ENCODE peak calls at places on chromosomes 2 and 18, in four cellular contexts. A is retinal pigment epithelial cell, N is choroid plexus epithelial cell, E is AG09319. J is an unnamed sample.

GRCh38 chr18:30094556-30094955 is 948.0 kb downstream of the DSC3 start:
- DNase-seq in A (peak), E (no peak), N (peak), J (no peak)

GRCh38 chr2:8661736-8662135 is 20.1 kb upstream of the ID2 start:
- DNase-seq in N (peak), A (no peak), E (no peak), J (no peak)

GRCh38 chr2:30511122-30512083 is 64.4 kb downstream of the LCLAT1 start:
- DNase-seq in N (peak), A (no peak), E (no peak), J (peak)

GRCh38 chr18:23593720-23594119 is 7.4 kb upstream of the NPC1 start:
- DNase-seq in E (peak), N (peak), A (no peak), J (peak)

GRCh38 chr18:79883461-79884295 is 67.8 kb downstream of the SLC66A2 start:
- DNase-seq in E (no peak), N (no peak), A (no peak), J (no peak)

GRCh38 chr18:54217624-54218023 is 6.8 kb downstream of the MBD2 start:
- DNase-seq in N (no peak), E (no peak), A (no peak), J (no peak)

GRCh38 chr2:174846941-174847938 is 83.0 kb upstream of the CHRNA1 start:
- DNase-seq in A (peak), N (peak), E (peak), J (no peak)

GRCh38 chr2:173652731-173653426 is 298.2 kb downstream of the CDCA7 start:
- DNase-seq in N (peak), E (peak), A (peak), J (peak)

GRCh38 chr2:36486546-36487044 is 111.4 kb downstream of the FEZ2 start:
- DNase-seq in A (peak), E (no peak), N (peak), J (peak)

GRCh38 chr2:39696838-39697237 is 31.1 kb downstream of the TMEM178A start:
- DNase-seq in E (peak), N (peak), A (peak), J (peak)

GRCh38 chr2:59888015-59888414 is 665.4 kb downstream of the BCL11A start:
- DNase-seq in N (no peak), A (no peak), E (no peak), J (no peak)

GRCh38 chr2:96195410-96196071 is 13.1 kb downstream of the STARD7 start:
- DNase-seq in A (no peak), N (peak), E (no peak), J (no peak)

GRCh38 chr18:73407506-73407905 is 539.7 kb upstream of the NETO1 start:
- DNase-seq in E (no peak), N (peak), A (no peak), J (no peak)

GRCh38 chr2:3100386-3100785 is 277.2 kb downstream of the EIPR1 start:
- DNase-seq in E (no peak), A (no peak), N (no peak), J (no peak)

GRCh38 chr18:12309683-12310198 is 1.7 kb downstream of the TUBB6 start:
- DNase-seq in A (no peak), N (peak), E (no peak), J (no peak)

GRCh38 chr2:187989925-187990623 is 301.6 kb upstream of the GULP1 start:
- DNase-seq in N (no peak), A (no peak), E (no peak), J (no peak)

GRCh38 chr2:159894145-159894838 is 96.3 kb upstream of the CD302 start:
- DNase-seq in A (no peak), N (no peak), E (no peak), J (no peak)

GRCh38 chr2:180990337-180990736 is 9.9 kb downstream of the UBE2E3 start:
- DNase-seq in N (no peak), A (no peak), E (no peak), J (no peak)

GRCh38 chr2:239944706-239945551 is 80.2 kb downstream of the NDUFA10 start:
- DNase-seq in N (peak), E (no peak), A (no peak), J (no peak)

GRCh38 chr2:239948100-239948881 is 76.9 kb downstream of the NDUFA10 start:
- DNase-seq in N (no peak), E (no peak), A (no peak), J (no peak)

GRCh38 chr2:239945751-239946569 is 79.2 kb downstream of the NDUFA10 start:
- DNase-seq in A (no peak), E (no peak), N (no peak), J (no peak)

GRCh38 chr2:239947361-239948045 is 77.6 kb downstream of the NDUFA10 start:
- DNase-seq in E (no peak), N (no peak), A (no peak), J (no peak)

GRCh38 chr2:239946570-239947311 is 78.4 kb downstream of the NDUFA10 start:
- DNase-seq in N (no peak), A (no peak), E (no peak), J (no peak)
- TF ChIP-seq CTCF in N (no peak), A (no peak), E (no peak), J (no peak)

GRCh38 chr2:134122610-134123009 is 131.3 kb upstream of the MGAT5 start:
- DNase-seq in E (no peak), A (no peak), N (no peak), J (no peak)
- TF ChIP-seq CTCF in E (no peak), A (no peak), N (no peak), J (no peak)

DNA sequence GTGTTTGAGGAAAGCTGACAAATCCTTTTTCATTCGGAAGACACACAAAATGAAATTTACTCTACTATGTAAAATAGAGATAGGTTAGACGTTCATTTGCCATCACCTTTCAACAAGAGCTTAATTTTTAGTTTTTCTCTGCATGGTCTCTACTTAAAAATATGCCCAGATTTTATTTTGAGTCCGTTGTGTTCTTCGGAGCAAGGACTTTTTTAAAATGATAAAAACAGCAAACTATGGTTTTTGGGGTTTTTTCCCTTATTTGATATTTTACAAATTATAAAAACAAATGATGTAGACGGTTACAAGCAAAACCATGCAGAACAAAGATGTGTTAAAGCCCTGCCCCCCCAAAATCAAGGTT is 53.3 kb upstream of the RBM44 start:
- DNase-seq in E (no peak), A (no peak), N (no peak), J (no peak)
- TF ChIP-seq CTCF in E (no peak), A (no peak), N (no peak), J (no peak)

GRCh38 chr2:219541611-219542180 is 1.9 kb downstream of the CHPF start:
- DNase-seq in N (peak), E (no peak), A (no peak), J (no peak)
- TF ChIP-seq CTCF in N (peak), E (peak), A (peak), J (peak)

DNA sequence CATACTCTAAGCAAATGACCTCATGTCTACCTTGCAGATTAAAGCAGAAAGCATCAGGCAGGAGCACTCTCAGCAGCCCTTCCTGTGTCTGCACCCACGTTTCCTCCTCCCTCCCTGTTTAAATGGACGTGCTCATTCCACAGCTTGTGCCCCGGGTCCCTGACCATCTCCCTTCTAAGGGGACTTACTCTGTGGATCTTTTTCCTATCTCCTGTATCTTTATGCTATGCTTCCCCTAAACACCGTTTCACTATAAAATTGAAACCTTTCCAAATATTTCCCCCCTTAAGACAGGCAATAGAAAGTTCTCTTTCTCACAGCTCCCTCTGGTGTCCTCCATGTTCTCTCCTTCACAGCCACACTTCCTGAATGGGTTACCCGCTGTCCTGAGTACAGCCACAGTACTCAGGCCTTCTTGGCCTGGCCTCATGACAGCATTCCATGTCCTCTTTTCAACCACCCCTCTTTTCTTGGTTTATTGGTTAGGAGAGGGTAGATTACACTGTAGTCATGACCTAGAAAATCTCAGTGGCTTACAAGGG is 41.1 kb downstream of the TMEM185B start:
- DNase-seq in A (no peak), E (no peak), N (no peak), J (no peak)
- TF ChIP-seq CTCF in A (no peak), E (no peak), N (peak), J (peak)

DNA sequence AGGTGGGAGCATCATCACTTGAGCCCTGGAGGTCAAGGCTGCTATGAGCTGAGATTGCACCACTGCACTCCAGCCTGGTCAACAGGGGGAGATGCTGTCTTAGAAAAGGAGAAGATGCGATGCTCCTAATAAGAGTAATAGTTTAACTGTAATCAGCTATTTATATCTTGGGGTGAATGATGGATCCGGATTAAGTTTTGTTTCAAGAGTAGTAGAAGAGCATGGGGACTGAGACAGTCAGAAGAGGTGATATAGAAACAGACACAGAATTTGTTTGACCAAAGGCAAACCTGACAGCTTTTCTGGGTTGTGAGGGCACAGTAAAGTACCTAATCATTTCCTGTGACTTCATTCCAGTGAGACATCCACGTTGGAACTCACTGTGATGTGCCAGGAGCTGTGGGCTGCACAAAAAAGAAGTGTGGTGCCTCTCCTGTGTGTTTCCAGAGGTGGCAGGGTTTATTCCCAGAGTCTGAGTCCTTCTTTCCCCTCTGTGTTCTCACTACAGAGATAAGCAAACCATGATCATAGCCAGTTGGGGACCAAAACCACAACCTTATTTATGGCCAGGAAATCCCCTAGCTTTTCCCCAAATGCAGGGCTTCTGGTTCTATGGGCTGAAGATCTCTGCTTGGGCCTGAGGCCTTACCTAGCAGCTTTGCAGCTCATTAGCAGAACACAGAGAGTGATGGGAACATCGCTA is 113.7 kb downstream of the XRCC5 start:
- DNase-seq in A (no peak), N (peak), E (no peak), J (no peak)
- TF ChIP-seq CTCF in A (peak), N (peak), E (peak), J (peak)

DNA sequence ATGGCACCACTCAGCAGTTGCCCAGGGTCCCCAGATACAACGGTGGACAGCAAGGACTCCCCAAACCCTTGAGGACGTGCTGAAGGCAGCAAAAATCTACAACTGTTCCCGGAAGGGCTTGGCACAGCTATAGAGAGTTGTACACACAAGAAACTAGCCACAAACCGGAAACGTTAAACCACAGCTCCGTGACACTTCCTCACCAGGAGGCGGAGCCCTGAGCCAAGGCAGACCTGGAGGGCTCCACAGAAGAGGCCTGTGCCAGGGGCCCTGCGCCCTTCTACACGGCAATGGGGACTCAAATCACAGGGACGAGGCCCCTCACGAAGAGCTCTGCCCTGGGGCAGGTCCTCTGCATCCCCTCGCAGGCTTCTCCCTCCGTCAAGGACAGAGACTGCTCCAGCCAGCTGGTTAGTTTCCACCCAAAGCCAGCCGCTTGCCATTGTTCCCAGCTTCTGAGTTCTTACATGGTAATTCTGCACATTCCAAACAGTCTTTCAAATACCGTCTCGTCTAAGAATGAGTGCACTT is 133.3 kb downstream of the HDAC4 start:
- DNase-seq in A (no peak), E (no peak), N (peak), J (no peak)
- TF ChIP-seq CTCF in A (peak), E (peak), N (peak), J (peak)

J was measured in epithelial cell of proximal tubule.